ENCODE peak calls at places on chromosomes 3 and 15, in seven cellular contexts. G, V, H, S, J, I and T are unnamed samples.

GRCh38 chr15:25714538-25714840 is 148.6 kb downstream of the ATP10A start:
- DNase-seq in G (no peak), V (no peak), H (no peak), S (no peak), J (no peak), I (no peak), T (no peak)

GRCh38 chr15:39621961-39622360 is 41.1 kb downstream of the THBS1 start:
- DNase-seq in G (no peak), V (no peak), H (no peak), S (no peak), J (no peak), I (no peak), T (no peak)

GRCh38 chr3:33144433-33144832 is 30.6 kb downstream of the CRTAP start:
- DNase-seq in G (no peak), V (no peak), H (no peak), S (no peak), J (no peak), I (no peak), T (no peak)

GRCh38 chr15:81400640-81401236 is 26.7 kb upstream of the TMC3 start:
- DNase-seq in G (no peak), V (no peak), H (no peak), S (no peak), J (no peak), I (peak; percentile 32), T (peak; percentile 63)

GRCh38 chr15:32029862-32030781 is at the start of gene CHRNA7:
- DNase-seq in G (peak; percentile 68), V (no peak), H (peak; percentile 15), S (no peak), J (no peak), I (peak; percentile 14), T (peak; percentile 22)

GRCh38 chr15:70643106-70643782 is 120.1 kb downstream of the UACA start:
- DNase-seq in G (no peak), V (no peak), H (no peak), S (no peak), J (no peak), I (no peak), T (no peak)

GRCh38 chr3:10956991-10957390 is 35.6 kb upstream of the SLC6A1 start:
- DNase-seq in G (no peak), V (peak; percentile 43), H (peak; percentile 49), S (peak; percentile 30), J (no peak), I (no peak), T (no peak)

GRCh38 chr15:68231102-68231818 is 1.7 kb upstream of the CLN6 start:
- DNase-seq in G (no peak), V (no peak), H (no peak), S (no peak), J (no peak), I (no peak), T (no peak)

GRCh38 chr15:85477730-85478129 is 97.3 kb downstream of the AKAP13 start:
- DNase-seq in G (no peak), V (no peak), H (no peak), S (no peak), J (no peak), I (no peak), T (no peak)

GRCh38 chr15:39581501-39582285 is 814 bp downstream of the THBS1 start:
- DNase-seq in G (peak; percentile 82), V (peak; percentile 48), H (no peak), S (peak; percentile 64), J (no peak), I (peak; percentile 58), T (peak; percentile 76)

GRCh38 chr3:126309162-126309561 is 48.0 kb downstream of the KLF15 start:
- DNase-seq in G (no peak), V (no peak), H (no peak), S (no peak), J (no peak), I (no peak), T (no peak)

GRCh38 chr3:173865900-173866498 is 468.5 kb downstream of the NLGN1 start:
- DNase-seq in G (no peak), V (no peak), H (no peak), S (no peak), J (no peak), I (no peak), T (no peak)

GRCh38 chr3:126546013-126546412 is 12.7 kb downstream of the C3orf22 start:
- DNase-seq in G (no peak), V (peak; percentile 12), H (no peak), S (peak; percentile 3), J (no peak), I (no peak), T (no peak)

GRCh38 chr15:77568014-77568959 is 64.4 kb downstream of the LINGO1 start:
- DNase-seq in G (no peak), V (no peak), H (no peak), S (no peak), J (no peak), I (no peak), T (no peak)

GRCh38 chr3:157026091-157026490 is 133.9 kb downstream of the CCNL1 start:
- DNase-seq in G (no peak), V (no peak), H (no peak), S (no peak), J (no peak), I (no peak), T (peak; percentile 38)

GRCh38 chr15:96888764-96889163 is 558.3 kb downstream of the NR2F2 start:
- DNase-seq in G (no peak), V (no peak), H (no peak), S (no peak), J (no peak), I (no peak), T (no peak)

GRCh38 chr3:45353070-45353469 is 35.3 kb upstream of the LARS2 start:
- DNase-seq in G (no peak), V (no peak), H (no peak), S (no peak), J (no peak), I (no peak), T (no peak)

GRCh38 chr15:95495033-95495541 is 835.4 kb upstream of the NR2F2 start:
- DNase-seq in G (no peak), V (no peak), H (no peak), S (no peak), J (no peak), I (no peak), T (no peak)

GRCh38 chr3:111577798-111578685 is 17.1 kb downstream of the ZBED2 start:
- DNase-seq in G (no peak), V (no peak), H (no peak), S (no peak), J (no peak), I (peak; percentile 61), T (peak; percentile 81)

GRCh38 chr15:59703979-59704796 is 15.1 kb upstream of the BNIP2 start:
- DNase-seq in G (no peak), V (no peak), H (no peak), S (no peak), J (no peak), I (no peak), T (peak; percentile 17)

GRCh38 chr3:141789281-141789680 is 26.1 kb downstream of the GRK7 start:
- DNase-seq in G (no peak), V (no peak), H (no peak), S (no peak), J (no peak), I (no peak), T (peak; percentile 14)

GRCh38 chr3:29152379-29152778 is 128.5 kb upstream of the RBMS3 start:
- DNase-seq in G (no peak), V (no peak), H (no peak), S (no peak), J (no peak), I (no peak), T (peak; percentile 15)

GRCh38 chr3:11245827-11246662 is 26.2 kb upstream of the ATG7 start:
- DNase-seq in G (no peak), V (no peak), H (no peak), S (no peak), J (no peak), I (no peak), T (peak; percentile 24)

GRCh38 chr15:84598993-84599392 is 1.8 kb upstream of the ZSCAN2 start:
- DNase-seq in G (no peak), V (no peak), H (no peak), S (no peak), J (no peak), I (peak; percentile 46), T (peak; percentile 58)

GRCh38 chr3:33947272-33948195 is 149.1 kb downstream of the PDCD6IP start:
- DNase-seq in G (no peak), V (no peak), H (no peak), S (no peak), J (no peak), I (no peak), T (no peak)

GRCh38 chr15:31004220-31004733 is 12.8 kb upstream of the MTMR10 start:
- DNase-seq in G (no peak), V (no peak), H (no peak), S (no peak), J (no peak), I (no peak), T (no peak)

DNA sequence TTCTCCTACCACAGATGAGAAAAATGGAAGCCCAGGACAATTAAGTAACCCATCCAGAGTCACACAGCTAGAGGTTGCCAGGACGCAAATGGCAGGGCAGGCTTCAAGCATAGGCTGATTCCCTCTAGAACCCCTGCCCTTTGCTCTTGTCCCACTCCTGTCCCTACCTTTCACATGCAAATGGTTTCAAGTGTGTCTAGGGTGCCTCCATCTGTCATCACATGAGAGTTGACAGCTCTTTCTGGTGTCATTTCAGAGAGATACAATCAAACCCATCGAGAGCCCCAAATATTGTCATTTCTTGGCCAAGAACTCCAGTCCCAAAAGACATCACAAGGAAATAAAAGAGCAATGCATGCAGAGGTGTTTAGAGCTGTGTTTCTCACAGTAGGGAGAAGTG is 23.7 kb downstream of the CCDC12 start:
- DNase-seq in G (no peak), V (no peak), H (no peak), S (no peak), J (no peak), I (no peak), T (no peak)
- TF ChIP-seq CTCF in G (no peak), V (no peak), H (no peak), S (no peak), J (no peak), I (no peak), T (no peak)

DNA sequence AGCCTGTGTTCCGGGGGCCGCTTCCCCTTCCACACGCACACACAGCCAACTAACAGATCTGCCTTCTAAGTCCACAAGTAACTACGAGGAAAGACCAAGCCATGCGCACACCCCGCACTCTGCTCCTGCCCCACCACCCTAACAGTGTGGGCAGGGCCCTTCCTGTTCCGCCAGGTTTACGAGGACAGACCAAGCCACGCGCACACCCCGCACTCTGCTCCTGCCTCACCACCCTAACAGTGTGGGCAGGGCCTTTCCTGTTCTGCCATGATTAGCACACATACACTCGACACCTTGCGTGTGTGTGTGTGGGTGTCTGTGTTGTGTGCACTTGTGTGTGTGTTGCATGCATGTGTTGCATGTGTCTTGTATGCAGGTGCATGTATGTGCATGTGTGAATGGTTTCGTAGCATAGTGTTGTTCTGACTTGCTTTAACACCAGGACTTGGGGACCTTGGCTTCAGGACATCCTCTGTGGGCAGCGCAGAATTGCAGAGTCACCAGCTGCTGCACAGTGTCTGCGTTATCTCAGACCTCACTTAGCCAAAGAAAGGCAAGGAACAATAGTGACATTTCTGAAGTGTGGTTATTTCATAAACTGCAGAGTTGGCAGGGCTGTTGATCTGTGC is 114.4 kb downstream of the CHSY1 start:
- DNase-seq in G (no peak), V (no peak), H (no peak), S (no peak), J (no peak), I (no peak), T (no peak)
- TF ChIP-seq CTCF in G (no peak), V (no peak), H (no peak), S (no peak), J (no peak), I (no peak), T (no peak)

GRCh38 chr3:153163349-153164008 is 1.5 kb downstream of the RAP2B start:
- DNase-seq in G (no peak), V (no peak), H (no peak), S (no peak), J (no peak), I (no peak), T (peak; percentile 49)
- TF ChIP-seq CTCF in G (no peak), V (no peak), H (no peak), S (no peak), J (no peak), I (no peak), T (no peak)

GRCh38 chr15:51499379-51499976 is 123.1 kb downstream of the DMXL2 start:
- DNase-seq in G (no peak), V (no peak), H (no peak), S (no peak), J (no peak), I (peak; percentile 9), T (peak; percentile 54)
- TF ChIP-seq CTCF in G (peak; percentile 70), V (no peak), H (no peak), S (no peak), J (peak; percentile 26), I (peak; percentile 62), T (peak; percentile 59)